ENCODE peak calls at places on chromosomes 16 and 17, in seven cellular contexts. O, I, R, J, Y, Q and M are unnamed samples.

GRCh38 chr16:73049051-73049910 is 1.4 kb upstream of the ZFHX3 start:
- DNase-seq in I (no peak), O (no peak), R (no peak), Q (no peak), J (no peak), Y (no peak), M (no peak)

GRCh38 chr17:9924735-9925191 is 19.7 kb upstream of the RCVRN start:
- DNase-seq in I (peak), Q (no peak), O (peak), J (peak), Y (peak), R (peak), M (peak)

GRCh38 chr16:83992624-83993023 is 24.6 kb downstream of the NECAB2 start:
- DNase-seq in Y (peak), O (peak), Q (no peak), I (peak), R (no peak), J (no peak), M (no peak)

GRCh38 chr16:88798772-88799455 is 4.7 kb upstream of the CDT1 start:
- DNase-seq in Q (no peak), I (no peak), J (no peak), O (no peak), Y (no peak), R (peak), M (no peak)

GRCh38 chr17:79018045-79018695 is 5.8 kb upstream of the C1QTNF1 start:
- DNase-seq in O (no peak), Q (no peak), R (no peak), Y (no peak), J (no peak), I (no peak), M (no peak)

GRCh38 chr16:84115919-84116719 is 623 bp downstream of the MBTPS1 start:
- DNase-seq in J (no peak), Q (peak), R (peak), Y (no peak), O (peak), I (peak), M (peak)

GRCh38 chr17:72387487-72387886 is 266.7 kb downstream of the SOX9 start:
- DNase-seq in O (no peak), Y (peak), I (peak), R (no peak), Q (no peak), J (no peak), M (no peak)

GRCh38 chr17:17533901-17534441 is 37.8 kb upstream of the RASD1 start:
- DNase-seq in Y (no peak), J (no peak), O (peak), I (no peak), R (no peak), Q (no peak), M (no peak)

GRCh38 chr16:12387786-12388185 is 411.3 kb downstream of the SNX29 start:
- DNase-seq in J (no peak), R (no peak), Y (no peak), Q (no peak), I (no peak), O (no peak), M (no peak)

GRCh38 chr16:54417384-54417783 is 130.8 kb upstream of the IRX3 start:
- DNase-seq in R (no peak), Y (no peak), O (peak), J (no peak), Q (no peak), I (no peak), M (no peak)

GRCh38 chr16:68232335-68232734 is 3.6 kb downstream of the ESRP2 start:
- DNase-seq in R (no peak), Y (no peak), I (no peak), Q (no peak), J (no peak), O (no peak), M (no peak)